ENCODE peak calls at places on chromosomes 7 and 10, in ten cellular contexts. One of them, this sample, is unnamed. For H3K9me2, the result is how much of the 10 kb centered on the place peaks cover.

GRCh38 chr10:79277579-79277978 is 69.7 kb upstream of the PPIF start:
- DNase-seq in GM23248: no peak
- DNase-seq in Karpas-422: no peak
- DNase-seq in GM23338: no peak
- DNase-seq in PC-9: no peak
- DNase-seq in SK-N-SH: no peak
- DNase-seq in hepatocyte: no peak
- DNase-seq in MM.1S: no peak
- DNase-seq in HCT116: no peak
- DNase-seq in PC-3: no peak
- DNase-seq in this sample: no peak

GRCh38 chr10:116879817-116880216 is 30.5 kb downstream of the ENO4 start:
- DNase-seq in SK-N-SH: no peak
- DNase-seq in GM23248: no peak
- DNase-seq in PC-3: no peak
- DNase-seq in MM.1S: no peak
- DNase-seq in PC-9: no peak
- DNase-seq in HCT116: no peak
- DNase-seq in GM23338: no peak
- DNase-seq in Karpas-422: no peak
- DNase-seq in hepatocyte: no peak
- DNase-seq in this sample: no peak

GRCh38 chr10:102626026-102626686 is 18.1 kb upstream of the TRIM8 start:
- DNase-seq in PC-9: no peak
- DNase-seq in SK-N-SH: no peak
- DNase-seq in HCT116: no peak
- DNase-seq in GM23248: no peak
- DNase-seq in PC-3: no peak
- DNase-seq in GM23338: no peak
- DNase-seq in MM.1S: no peak
- DNase-seq in Karpas-422: no peak
- DNase-seq in hepatocyte: peak
- DNase-seq in this sample: no peak

GRCh38 chr10:104092749-104093148 is 7.1 kb upstream of the COL17A1 start:
- DNase-seq in PC-9: no peak
- DNase-seq in MM.1S: no peak
- DNase-seq in PC-3: no peak
- DNase-seq in Karpas-422: no peak
- DNase-seq in SK-N-SH: no peak
- DNase-seq in GM23248: no peak
- DNase-seq in hepatocyte: no peak
- DNase-seq in HCT116: no peak
- DNase-seq in GM23338: no peak
- DNase-seq in this sample: no peak

GRCh38 chr10:114957673-114958072 is 19.7 kb downstream of the TRUB1 start:
- DNase-seq in PC-9: no peak
- DNase-seq in GM23338: no peak
- DNase-seq in MM.1S: no peak
- DNase-seq in SK-N-SH: no peak
- DNase-seq in GM23248: peak
- DNase-seq in hepatocyte: no peak
- DNase-seq in Karpas-422: no peak
- DNase-seq in PC-3: peak
- DNase-seq in HCT116: no peak
- DNase-seq in this sample: no peak

GRCh38 chr10:13046861-13047528 is 45.5 kb upstream of the CCDC3 start:
- DNase-seq in PC-3: no peak
- DNase-seq in HCT116: no peak
- DNase-seq in hepatocyte: no peak
- DNase-seq in PC-9: no peak
- DNase-seq in MM.1S: no peak
- DNase-seq in GM23338: peak
- DNase-seq in Karpas-422: peak
- DNase-seq in GM23248: no peak
- DNase-seq in SK-N-SH: peak
- DNase-seq in this sample: no peak

GRCh38 chr7:152711444-152711944 is 35.6 kb upstream of the XRCC2 start:
- DNase-seq in PC-9: peak
- DNase-seq in HCT116: no peak
- DNase-seq in Karpas-422: no peak
- DNase-seq in GM23248: no peak
- DNase-seq in MM.1S: no peak
- DNase-seq in PC-3: peak
- DNase-seq in GM23338: no peak
- DNase-seq in SK-N-SH: no peak
- DNase-seq in hepatocyte: no peak
- DNase-seq in this sample: no peak

GRCh38 chr7:64463636-64464375 is 99.1 kb downstream of the ZNF680 start:
- DNase-seq in HCT116: no peak
- DNase-seq in hepatocyte: no peak
- DNase-seq in MM.1S: peak
- DNase-seq in GM23338: no peak
- DNase-seq in PC-9: peak
- DNase-seq in Karpas-422: no peak
- DNase-seq in GM23248: peak
- DNase-seq in SK-N-SH: peak
- DNase-seq in PC-3: peak
- DNase-seq in this sample: no peak

GRCh38 chr10:130511801-130512200 is 375.6 kb downstream of the GLRX3 start:
- DNase-seq in MM.1S: peak
- DNase-seq in PC-3: no peak
- DNase-seq in hepatocyte: no peak
- DNase-seq in PC-9: no peak
- DNase-seq in GM23338: no peak
- DNase-seq in GM23248: no peak
- DNase-seq in SK-N-SH: no peak
- DNase-seq in Karpas-422: no peak
- DNase-seq in HCT116: no peak
- DNase-seq in this sample: no peak

GRCh38 chr10:130513686-130514476 is 377.7 kb downstream of the GLRX3 start:
- DNase-seq in MM.1S: no peak
- DNase-seq in PC-3: no peak
- DNase-seq in HCT116: no peak
- DNase-seq in SK-N-SH: no peak
- DNase-seq in hepatocyte: no peak
- DNase-seq in GM23338: no peak
- DNase-seq in Karpas-422: no peak
- DNase-seq in GM23248: no peak
- DNase-seq in PC-9: no peak
- DNase-seq in this sample: no peak

GRCh38 chr10:130516141-130516540 is 379.9 kb downstream of the GLRX3 start:
- DNase-seq in SK-N-SH: no peak
- DNase-seq in Karpas-422: no peak
- DNase-seq in MM.1S: no peak
- DNase-seq in HCT116: no peak
- DNase-seq in PC-9: no peak
- DNase-seq in PC-3: no peak
- DNase-seq in GM23248: no peak
- DNase-seq in hepatocyte: no peak
- DNase-seq in GM23338: no peak
- DNase-seq in this sample: no peak

GRCh38 chr10:130512936-130513335 is 376.7 kb downstream of the GLRX3 start:
- DNase-seq in GM23338: no peak
- DNase-seq in HCT116: no peak
- DNase-seq in MM.1S: peak
- DNase-seq in hepatocyte: no peak
- DNase-seq in SK-N-SH: no peak
- DNase-seq in Karpas-422: no peak
- DNase-seq in GM23248: no peak
- DNase-seq in PC-3: no peak
- DNase-seq in PC-9: no peak
- DNase-seq in this sample: no peak

DNA sequence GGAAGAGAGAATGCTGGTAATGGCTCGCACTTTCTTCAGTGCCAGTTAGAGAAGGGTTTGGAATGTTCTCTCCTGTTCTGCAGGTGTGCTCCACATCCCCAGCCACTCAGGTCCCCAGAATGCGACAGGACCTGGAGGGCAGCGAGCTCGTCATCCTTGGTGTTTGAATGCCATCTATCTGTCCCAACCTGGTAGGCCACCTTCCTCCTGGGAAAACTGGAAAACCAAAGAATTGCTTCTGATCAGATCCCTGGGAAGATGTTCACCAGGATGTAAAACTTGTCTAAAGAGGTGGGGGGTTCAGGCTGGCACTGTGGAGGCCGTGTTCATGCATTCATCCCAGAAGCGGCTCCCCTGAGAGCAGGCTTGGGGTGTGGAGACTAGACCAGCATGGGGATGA is 379.5 kb downstream of the GLRX3 start:
- DNase-seq in GM23338: no peak
- DNase-seq in hepatocyte: no peak
- DNase-seq in MM.1S: no peak
- DNase-seq in SK-N-SH: no peak
- DNase-seq in GM23248: no peak
- DNase-seq in Karpas-422: no peak
- DNase-seq in PC-9: no peak
- DNase-seq in PC-3: no peak
- DNase-seq in HCT116: no peak
- DNase-seq in this sample: no peak
- H3K9me2 ChIP-seq in GM23338: under half
- H3K9me2 ChIP-seq in hepatocyte: under half
- H3K9me2 ChIP-seq in MM.1S: under half
- H3K9me2 ChIP-seq in SK-N-SH: under half
- H3K9me2 ChIP-seq in GM23248: under half
- H3K9me2 ChIP-seq in Karpas-422: under half
- H3K9me2 ChIP-seq in PC-9: under half
- H3K9me2 ChIP-seq in PC-3: under half
- H3K9me2 ChIP-seq in HCT116: under half
- H3K9me2 ChIP-seq in this sample: under half

GRCh38 chr7:52825611-52826010 is 209.8 kb upstream of the POM121L12 start:
- DNase-seq in SK-N-SH: no peak
- DNase-seq in PC-3: no peak
- DNase-seq in HCT116: no peak
- DNase-seq in Karpas-422: no peak
- DNase-seq in PC-9: no peak
- DNase-seq in MM.1S: peak
- DNase-seq in GM23338: no peak
- DNase-seq in GM23248: no peak
- DNase-seq in hepatocyte: no peak
- DNase-seq in this sample: peak

GRCh38 chr7:52831321-52831720 is 204.1 kb upstream of the POM121L12 start:
- DNase-seq in PC-9: no peak
- DNase-seq in Karpas-422: no peak
- DNase-seq in HCT116: no peak
- DNase-seq in PC-3: no peak
- DNase-seq in GM23248: no peak
- DNase-seq in MM.1S: no peak
- DNase-seq in hepatocyte: no peak
- DNase-seq in SK-N-SH: no peak
- DNase-seq in GM23338: no peak
- DNase-seq in this sample: no peak

DNA sequence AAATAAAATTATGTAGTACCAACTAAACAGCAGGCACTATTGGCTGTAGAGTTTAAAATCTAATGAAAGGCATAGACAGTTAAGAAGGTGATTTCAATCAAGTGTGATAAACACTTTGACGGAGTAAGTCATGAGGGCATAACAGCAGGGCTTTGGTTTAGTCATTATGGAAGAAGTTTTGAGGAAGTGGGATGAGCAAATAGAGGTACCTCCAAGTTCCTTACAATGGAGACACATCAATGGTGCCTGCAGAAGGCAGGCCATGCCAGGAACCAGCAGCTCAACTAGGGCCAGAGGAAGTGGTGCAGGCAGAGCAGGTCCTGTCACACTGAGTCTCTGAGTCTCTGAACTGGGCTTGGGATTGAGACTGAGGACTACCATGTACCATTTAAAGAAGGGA is 208.9 kb upstream of the POM121L12 start:
- DNase-seq in SK-N-SH: no peak
- DNase-seq in hepatocyte: no peak
- DNase-seq in GM23338: no peak
- DNase-seq in Karpas-422: no peak
- DNase-seq in PC-3: no peak
- DNase-seq in PC-9: no peak
- DNase-seq in HCT116: no peak
- DNase-seq in GM23248: no peak
- DNase-seq in MM.1S: no peak
- DNase-seq in this sample: no peak
- H3K4me3 ChIP-seq in SK-N-SH: no peak
- H3K4me3 ChIP-seq in hepatocyte: no peak
- H3K4me3 ChIP-seq in GM23338: no peak
- H3K4me3 ChIP-seq in Karpas-422: no peak
- H3K4me3 ChIP-seq in PC-3: no peak
- H3K4me3 ChIP-seq in PC-9: no peak
- H3K4me3 ChIP-seq in HCT116: no peak
- H3K4me3 ChIP-seq in GM23248: no peak
- H3K4me3 ChIP-seq in MM.1S: no peak
- H3K4me3 ChIP-seq in this sample: no peak

GRCh38 chr10:121469797-121470606 is 128.2 kb downstream of the FGFR2 start:
- DNase-seq in PC-9: no peak
- DNase-seq in SK-N-SH: no peak
- DNase-seq in GM23248: no peak
- DNase-seq in MM.1S: no peak
- DNase-seq in Karpas-422: no peak
- DNase-seq in PC-3: no peak
- DNase-seq in hepatocyte: no peak
- DNase-seq in GM23338: no peak
- DNase-seq in HCT116: no peak
- DNase-seq in this sample: no peak
- H3K9me2 ChIP-seq in PC-9: under half
- H3K9me2 ChIP-seq in SK-N-SH: under half
- H3K9me2 ChIP-seq in GM23248: under half
- H3K9me2 ChIP-seq in MM.1S: under half
- H3K9me2 ChIP-seq in Karpas-422: under half
- H3K9me2 ChIP-seq in PC-3: under half
- H3K9me2 ChIP-seq in hepatocyte: under half
- H3K9me2 ChIP-seq in GM23338: under half
- H3K9me2 ChIP-seq in HCT116: under half
- H3K9me2 ChIP-seq in this sample: under half

GRCh38 chr7:122887198-122887597 is 938 bp upstream of the CADPS2 start:
- DNase-seq in GM23248: peak
- DNase-seq in HCT116: peak
- DNase-seq in PC-3: peak
- DNase-seq in MM.1S: peak
- DNase-seq in hepatocyte: peak
- DNase-seq in Karpas-422: no peak
- DNase-seq in PC-9: peak
- DNase-seq in GM23338: peak
- DNase-seq in SK-N-SH: peak
- DNase-seq in this sample: no peak

GRCh38 chr7:122887848-122888247 is 1.6 kb upstream of the CADPS2 start:
- DNase-seq in hepatocyte: no peak
- DNase-seq in SK-N-SH: no peak
- DNase-seq in PC-3: no peak
- DNase-seq in GM23248: no peak
- DNase-seq in PC-9: no peak
- DNase-seq in MM.1S: no peak
- DNase-seq in GM23338: no peak
- DNase-seq in HCT116: no peak
- DNase-seq in Karpas-422: no peak
- DNase-seq in this sample: no peak

GRCh38 chr7:122884186-122884585 is 2.1 kb downstream of the CADPS2 start:
- DNase-seq in Karpas-422: no peak
- DNase-seq in PC-3: peak
- DNase-seq in PC-9: no peak
- DNase-seq in GM23248: no peak
- DNase-seq in MM.1S: no peak
- DNase-seq in HCT116: no peak
- DNase-seq in GM23338: no peak
- DNase-seq in hepatocyte: no peak
- DNase-seq in SK-N-SH: no peak
- DNase-seq in this sample: no peak

GRCh38 chr7:122886357-122887081 is at the start of gene CADPS2:
- DNase-seq in GM23338: peak
- DNase-seq in Karpas-422: no peak
- DNase-seq in GM23248: peak
- DNase-seq in PC-3: peak
- DNase-seq in MM.1S: peak
- DNase-seq in SK-N-SH: peak
- DNase-seq in HCT116: peak
- DNase-seq in hepatocyte: peak
- DNase-seq in PC-9: peak
- DNase-seq in this sample: no peak

DNA sequence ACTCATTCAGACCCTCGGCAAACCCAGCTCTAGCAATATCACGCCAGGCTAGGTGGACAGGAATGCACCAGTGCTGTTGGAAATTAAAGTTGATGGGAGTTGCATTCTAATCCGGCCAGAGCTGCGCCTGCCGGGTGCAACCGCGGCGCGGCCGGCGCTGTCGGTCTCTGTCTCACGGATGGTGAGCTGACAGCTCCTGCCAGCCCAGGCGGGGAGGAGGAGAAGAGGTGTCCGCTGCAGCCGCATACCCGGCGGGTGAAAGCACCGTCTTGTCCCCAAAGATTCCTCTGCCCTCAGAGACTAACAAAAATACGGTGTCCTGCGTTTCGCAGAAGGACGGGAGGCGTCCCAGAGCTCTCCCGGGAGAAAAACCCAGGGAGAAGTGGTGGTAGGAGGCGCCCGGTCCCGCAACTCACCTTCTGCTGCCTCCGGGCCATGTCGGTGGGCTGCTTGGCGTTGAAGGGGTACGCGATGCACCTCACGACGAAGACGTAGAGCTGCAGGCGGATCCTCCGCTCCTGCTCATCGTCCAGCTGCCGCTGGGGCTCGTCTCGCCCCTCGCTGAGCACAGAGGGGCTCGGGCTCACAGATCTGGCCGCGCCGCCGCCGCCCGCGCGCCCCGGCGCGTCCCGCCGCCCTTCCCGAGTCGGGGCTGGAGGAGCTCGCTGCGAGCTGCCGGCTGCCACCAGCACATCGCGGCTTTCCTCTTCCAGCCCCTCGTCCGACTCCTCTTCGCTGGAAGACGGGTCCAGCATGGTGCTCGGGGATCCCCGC is 490 bp downstream of the CADPS2 start:
- DNase-seq in MM.1S: peak
- DNase-seq in SK-N-SH: peak
- DNase-seq in hepatocyte: peak
- DNase-seq in PC-9: peak
- DNase-seq in HCT116: no peak
- DNase-seq in GM23248: peak
- DNase-seq in Karpas-422: no peak
- DNase-seq in PC-3: peak
- DNase-seq in GM23338: peak
- DNase-seq in this sample: no peak
- H3K4me3 ChIP-seq in MM.1S: peak
- H3K4me3 ChIP-seq in SK-N-SH: peak
- H3K4me3 ChIP-seq in hepatocyte: peak
- H3K4me3 ChIP-seq in PC-9: peak
- H3K4me3 ChIP-seq in HCT116: peak
- H3K4me3 ChIP-seq in GM23248: peak
- H3K4me3 ChIP-seq in Karpas-422: no peak
- H3K4me3 ChIP-seq in PC-3: peak
- H3K4me3 ChIP-seq in GM23338: peak
- H3K4me3 ChIP-seq in this sample: no peak

This sample was measured in OCI-LY7.